ENCODE peak calls at places on chromosomes 6 and 20, in six cellular contexts. X, V, B, R, U and Y are unnamed samples.

GRCh38 chr6:57822896-57823358 is 505.5 kb downstream of the PRIM2 start:
- DNase-seq in U (no peak), V (no peak), R (no peak), B (no peak), X (no peak), Y (no peak)

GRCh38 chr6:54516331-54516730 is 208.1 kb downstream of the TINAG start:
- DNase-seq in B (no peak), V (no peak), R (no peak), X (no peak), U (no peak), Y (no peak)

GRCh38 chr6:105263685-105264298 is 84.0 kb upstream of the POPDC3 start:
- DNase-seq in V (no peak), R (no peak), U (no peak), B (no peak), X (peak; percentile 54), Y (no peak)

GRCh38 chr20:32130965-32131364 is 21.5 kb downstream of the TM9SF4 start:
- DNase-seq in B (no peak), R (no peak), X (no peak), U (no peak), V (no peak), Y (no peak)

GRCh38 chr6:19837511-19838441 is 606 bp downstream of the ID4 start:
- DNase-seq in R (no peak), V (no peak), U (peak; percentile 46), B (peak; percentile 48), X (peak; percentile 37), Y (no peak)

GRCh38 chr6:44735631-44735963 is 348.1 kb downstream of the CDC5L start:
- DNase-seq in U (no peak), B (no peak), V (no peak), X (peak; percentile 45), R (no peak), Y (no peak)

GRCh38 chr20:64055396-64055892 is 6.0 kb upstream of the SOX18 start:
- DNase-seq in X (no peak), B (no peak), R (no peak), U (no peak), V (no peak), Y (no peak)

GRCh38 chr6:13120483-13121482 is 207.6 kb downstream of the TBC1D7 start:
- DNase-seq in R (no peak), V (no peak), B (peak; percentile 74), U (no peak), X (no peak), Y (no peak)

GRCh38 chr20:59827138-59828056 is 106.0 kb downstream of the SYCP2 start:
- DNase-seq in V (no peak), B (no peak), R (no peak), X (no peak), U (no peak), Y (no peak)
- H3K4me1 ChIP-seq in V (no peaks in the 10 kb centered on the region), B (no peaks in the 10 kb centered on the region), R (no peaks in the 10 kb centered on the region), X (no peaks in the 10 kb centered on the region), U (no peaks in the 10 kb centered on the region), Y (no peaks in the 10 kb centered on the region)

DNA sequence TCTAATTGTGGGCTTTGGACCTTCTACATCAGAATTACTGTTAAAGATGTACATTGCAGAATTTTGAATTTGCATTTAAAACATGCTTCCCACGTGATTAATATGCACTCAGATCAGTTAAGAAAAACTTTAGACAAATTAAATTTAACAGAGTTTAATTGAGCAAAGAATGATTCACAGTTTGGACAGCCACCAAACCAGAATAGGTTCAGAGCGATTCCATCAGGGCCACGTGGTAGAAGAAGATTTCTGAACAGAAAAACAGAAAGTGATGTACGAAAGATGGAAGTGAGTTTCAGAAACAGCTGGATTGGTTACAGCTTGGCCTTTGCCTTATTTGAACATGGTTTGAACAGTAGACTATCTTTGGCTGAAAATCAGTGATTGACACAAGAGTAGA is 704.2 kb upstream of the MAP3K7 start:
- DNase-seq in U (no peak), R (no peak), V (no peak), X (peak; percentile 75), B (no peak), Y (no peak)
- H3K27me3 ChIP-seq in U (no peaks in the 10 kb centered on the region), R (no peaks in the 10 kb centered on the region), V (no peaks in the 10 kb centered on the region), X (no peaks in the 10 kb centered on the region), B (no peaks in the 10 kb centered on the region), Y (no peaks in the 10 kb centered on the region)

GRCh38 chr6:33209856-33210255 is 1.6 kb downstream of the RING1 start:
- DNase-seq in V (no peak), R (no peak), U (no peak), X (no peak), B (no peak), Y (no peak)
- H3K4me1 ChIP-seq in V (peaks cover 43% of the 10 kb centered on the region), R (peaks cover 23% of the 10 kb centered on the region), U (no peaks in the 10 kb centered on the region), X (peaks cover 36% of the 10 kb centered on the region), B (no peaks in the 10 kb centered on the region), Y (peaks cover 33% of the 10 kb centered on the region)

GRCh38 chr6:146788115-146788514 is 189.3 kb downstream of the ADGB start:
- DNase-seq in X (no peak), R (no peak), U (no peak), V (peak; percentile 12), B (no peak), Y (no peak)
- H3K27me3 ChIP-seq in X (no peaks in the 10 kb centered on the region), R (no peaks in the 10 kb centered on the region), U (no peaks in the 10 kb centered on the region), V (no peaks in the 10 kb centered on the region), B (no peaks in the 10 kb centered on the region), Y (no peaks in the 10 kb centered on the region)

GRCh38 chr6:151876122-151876521 is 68.6 kb downstream of the ESR1 start:
- DNase-seq in X (no peak), U (no peak), B (no peak), V (no peak), R (no peak), Y (no peak)
- H3K4me1 ChIP-seq in X (no peaks in the 10 kb centered on the region), U (no peaks in the 10 kb centered on the region), B (no peaks in the 10 kb centered on the region), V (no peaks in the 10 kb centered on the region), R (no peaks in the 10 kb centered on the region), Y (no peaks in the 10 kb centered on the region)

DNA sequence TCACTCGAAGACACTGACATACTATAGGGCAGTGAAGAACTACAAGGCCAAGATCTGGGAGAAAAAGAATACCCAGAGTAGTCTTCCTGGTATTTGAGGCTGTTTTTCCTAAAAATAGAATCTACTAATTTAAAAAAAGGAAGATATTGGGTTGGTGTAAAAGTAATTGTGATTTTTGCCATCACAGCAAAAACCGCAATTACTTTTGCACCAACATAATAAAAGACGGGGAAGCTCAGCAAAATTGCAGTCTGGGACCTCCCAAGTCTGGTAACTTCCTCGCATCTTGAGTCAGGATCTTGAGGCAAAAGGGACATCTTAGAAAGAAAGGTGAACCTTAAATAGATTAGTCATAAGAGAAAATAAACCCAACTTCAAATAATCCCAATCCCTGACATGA is 77.2 kb upstream of the SMIM28 start:
- DNase-seq in U (no peak), R (no peak), B (no peak), V (no peak), X (no peak), Y (no peak)
- H3K27me3 ChIP-seq in U (no peaks in the 10 kb centered on the region), R (no peaks in the 10 kb centered on the region), B (no peaks in the 10 kb centered on the region), V (peaks cover 3% of the 10 kb centered on the region), X (no peaks in the 10 kb centered on the region), Y (peaks cover 5% of the 10 kb centered on the region)

GRCh38 chr6:36202101-36202500 is 5.6 kb downstream of the BRPF3 start:
- DNase-seq in V (no peak), U (no peak), B (no peak), R (no peak), X (no peak), Y (no peak)

GRCh38 chr6:36204068-36204753 is 7.7 kb downstream of the BRPF3 start:
- DNase-seq in U (no peak), R (no peak), V (peak; percentile 82), X (no peak), B (no peak), Y (peak; percentile 43)

GRCh38 chr6:36200998-36201596 is 4.6 kb downstream of the BRPF3 start:
- DNase-seq in U (no peak), V (no peak), B (no peak), R (no peak), X (no peak), Y (no peak)

GRCh38 chr6:36200154-36200891 is 3.8 kb downstream of the BRPF3 start:
- DNase-seq in X (no peak), U (no peak), V (no peak), B (no peak), R (no peak), Y (no peak)

DNA sequence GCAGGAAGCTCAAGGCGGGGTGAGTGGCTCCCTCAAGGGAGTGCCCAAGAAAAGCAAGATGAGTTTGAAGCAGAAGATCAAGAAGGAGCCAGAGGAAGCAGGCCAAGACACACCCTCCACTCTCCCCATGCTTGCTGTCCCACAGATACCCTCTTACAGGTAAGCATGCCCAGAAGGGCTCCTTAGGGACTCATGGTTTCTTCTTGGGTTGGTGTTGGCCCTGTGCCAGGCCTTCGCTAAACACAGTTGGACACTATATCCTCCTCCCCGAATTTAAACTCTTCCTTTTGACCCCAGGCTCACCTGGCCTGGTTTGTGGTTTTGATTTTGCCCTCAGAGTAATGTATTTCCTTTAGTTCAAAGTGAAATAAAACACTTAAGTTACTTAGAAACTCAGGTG is 5.1 kb downstream of the BRPF3 start:
- DNase-seq in V (peak; percentile 60), B (no peak), R (no peak), U (no peak), X (no peak), Y (no peak)
- H3K4me1 ChIP-seq in V (peaks cover 59% of the 10 kb centered on the region), B (peaks cover 3% of the 10 kb centered on the region), R (no peaks in the 10 kb centered on the region), U (no peaks in the 10 kb centered on the region), X (peaks cover 6% of the 10 kb centered on the region), Y (peaks cover 47% of the 10 kb centered on the region)

GRCh38 chr6:16973071-16973470 is 128.8 kb upstream of the STMND1 start:
- DNase-seq in X (no peak), R (no peak), B (no peak), U (no peak), V (no peak), Y (no peak)

GRCh38 chr6:16972535-16972934 is 129.3 kb upstream of the STMND1 start:
- DNase-seq in B (no peak), X (no peak), U (no peak), V (peak; percentile 38), R (no peak), Y (no peak)

GRCh38 chr6:16974729-16975359 is 127.0 kb upstream of the STMND1 start:
- DNase-seq in V (no peak), R (no peak), B (no peak), U (no peak), X (no peak), Y (no peak)

GRCh38 chr6:16973545-16974386 is 128.1 kb upstream of the STMND1 start:
- DNase-seq in B (no peak), R (no peak), V (no peak), U (no peak), X (no peak), Y (no peak)

DNA sequence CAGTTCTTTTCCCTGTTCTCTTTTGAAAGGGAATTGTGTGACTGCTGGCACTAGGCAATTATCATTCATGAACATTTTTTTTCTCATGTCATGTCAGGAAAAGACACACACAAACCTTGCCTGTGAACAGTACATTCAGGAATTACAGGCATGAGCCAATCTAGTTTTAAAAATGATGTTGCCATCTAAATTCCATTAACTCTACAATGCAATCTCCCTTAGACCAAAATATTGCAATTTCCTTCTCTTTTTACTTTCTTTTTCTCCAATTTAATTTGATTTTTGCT is 127.5 kb upstream of the STMND1 start:
- DNase-seq in V (no peak), U (no peak), X (no peak), R (no peak), B (no peak), Y (no peak)
- H3K27me3 ChIP-seq in V (peaks cover 3% of the 10 kb centered on the region), U (peaks cover 5% of the 10 kb centered on the region), X (no peaks in the 10 kb centered on the region), R (peaks cover 26% of the 10 kb centered on the region), B (no peaks in the 10 kb centered on the region), Y (no peaks in the 10 kb centered on the region)